ENCODE peak calls at places on chromosomes 5 and 9, in eight cellular contexts. One of them, this sample, is unnamed.

GRCh38 chr5:77563475-77563874 is 71.4 kb upstream of the WDR41 start:
- DNase-seq in ovary: no peak
- DNase-seq in right lobe of liver: no peak
- DNase-seq in mammary epithelial cell: no peak
- DNase-seq in PC-9: no peak
- DNase-seq in cardiac muscle cell: peak; percentile 4
- DNase-seq in adrenal gland: no peak
- DNase-seq in SJSA1: no peak
- DNase-seq in this sample: no peak

GRCh38 chr9:22228542-22228941 is 218.1 kb upstream of the DMRTA1 start:
- DNase-seq in right lobe of liver: no peak
- DNase-seq in SJSA1: no peak
- DNase-seq in mammary epithelial cell: no peak
- DNase-seq in adrenal gland: no peak
- DNase-seq in ovary: no peak
- DNase-seq in PC-9: no peak
- DNase-seq in cardiac muscle cell: peak; percentile 35
- DNase-seq in this sample: no peak

GRCh38 chr5:172173771-172174170 is 14.3 kb downstream of the STK10 start:
- DNase-seq in right lobe of liver: no peak
- DNase-seq in cardiac muscle cell: peak; percentile 67
- DNase-seq in SJSA1: peak; percentile 85
- DNase-seq in mammary epithelial cell: peak; percentile 89
- DNase-seq in ovary: no peak
- DNase-seq in PC-9: no peak
- DNase-seq in adrenal gland: no peak
- DNase-seq in this sample: peak; percentile 87

GRCh38 chr5:89071941-89072331 is 189.0 kb upstream of the MEF2C start:
- DNase-seq in adrenal gland: no peak
- DNase-seq in mammary epithelial cell: no peak
- DNase-seq in cardiac muscle cell: no peak
- DNase-seq in right lobe of liver: no peak
- DNase-seq in PC-9: no peak
- DNase-seq in ovary: no peak
- DNase-seq in SJSA1: no peak
- DNase-seq in this sample: no peak

GRCh38 chr5:181215997-181216982 is 6.8 kb upstream of the TRIM41 start:
- DNase-seq in mammary epithelial cell: peak; percentile 48
- DNase-seq in ovary: no peak
- DNase-seq in adrenal gland: no peak
- DNase-seq in right lobe of liver: no peak
- DNase-seq in PC-9: peak; percentile 70
- DNase-seq in cardiac muscle cell: no peak
- DNase-seq in SJSA1: peak; percentile 65
- DNase-seq in this sample: no peak

GRCh38 chr5:169029661-169030274 is 271.2 kb downstream of the SLIT3 start:
- DNase-seq in mammary epithelial cell: no peak
- DNase-seq in right lobe of liver: no peak
- DNase-seq in adrenal gland: no peak
- DNase-seq in cardiac muscle cell: no peak
- DNase-seq in ovary: no peak
- DNase-seq in SJSA1: peak; percentile 54
- DNase-seq in PC-9: no peak
- DNase-seq in this sample: no peak

GRCh38 chr5:14223372-14223771 is 80.2 kb downstream of the TRIO start:
- DNase-seq in SJSA1: no peak
- DNase-seq in right lobe of liver: no peak
- DNase-seq in mammary epithelial cell: no peak
- DNase-seq in PC-9: no peak
- DNase-seq in cardiac muscle cell: no peak
- DNase-seq in adrenal gland: no peak
- DNase-seq in ovary: no peak
- DNase-seq in this sample: no peak

GRCh38 chr9:18109670-18110069 is 364.3 kb upstream of the ADAMTSL1 start:
- DNase-seq in ovary: no peak
- DNase-seq in cardiac muscle cell: no peak
- DNase-seq in right lobe of liver: no peak
- DNase-seq in adrenal gland: no peak
- DNase-seq in SJSA1: no peak
- DNase-seq in mammary epithelial cell: no peak
- DNase-seq in PC-9: no peak
- DNase-seq in this sample: no peak

GRCh38 chr9:68705636-68706578 is 867 bp downstream of the PIP5K1B start:
- DNase-seq in mammary epithelial cell: peak; percentile 1
- DNase-seq in cardiac muscle cell: peak; percentile 12
- DNase-seq in right lobe of liver: peak; percentile 57
- DNase-seq in adrenal gland: peak; percentile 57
- DNase-seq in SJSA1: no peak
- DNase-seq in ovary: no peak
- DNase-seq in PC-9: no peak
- DNase-seq in this sample: peak; percentile 81

GRCh38 chr5:175464414-175465233 is 13.7 kb upstream of the SFXN1 start:
- DNase-seq in PC-9: no peak
- DNase-seq in cardiac muscle cell: peak; percentile 41
- DNase-seq in mammary epithelial cell: peak; percentile 40
- DNase-seq in right lobe of liver: no peak
- DNase-seq in adrenal gland: peak; percentile 48
- DNase-seq in ovary: no peak
- DNase-seq in SJSA1: peak; percentile 59
- DNase-seq in this sample: no peak

GRCh38 chr9:18317896-18318295 is 156.1 kb upstream of the ADAMTSL1 start:
- DNase-seq in adrenal gland: no peak
- DNase-seq in SJSA1: no peak
- DNase-seq in cardiac muscle cell: peak; percentile 18
- DNase-seq in mammary epithelial cell: peak; percentile 32
- DNase-seq in PC-9: no peak
- DNase-seq in ovary: no peak
- DNase-seq in right lobe of liver: no peak
- DNase-seq in this sample: no peak

GRCh38 chr5:171201285-171201684 is 107.8 kb upstream of the TLX3 start:
- DNase-seq in right lobe of liver: no peak
- DNase-seq in cardiac muscle cell: no peak
- DNase-seq in SJSA1: no peak
- DNase-seq in PC-9: no peak
- DNase-seq in mammary epithelial cell: no peak
- DNase-seq in adrenal gland: no peak
- DNase-seq in ovary: no peak
- DNase-seq in this sample: no peak

GRCh38 chr5:134070979-134071849 is 43.3 kb upstream of the TCF7 start:
- DNase-seq in SJSA1: no peak
- DNase-seq in adrenal gland: no peak
- DNase-seq in mammary epithelial cell: no peak
- DNase-seq in right lobe of liver: no peak
- DNase-seq in PC-9: no peak
- DNase-seq in cardiac muscle cell: peak; percentile 24
- DNase-seq in ovary: no peak
- DNase-seq in this sample: peak; percentile 80

GRCh38 chr9:97831843-97832636 is 21.0 kb upstream of the FOXE1 start:
- DNase-seq in right lobe of liver: no peak
- DNase-seq in ovary: no peak
- DNase-seq in cardiac muscle cell: no peak
- DNase-seq in mammary epithelial cell: no peak
- DNase-seq in SJSA1: no peak
- DNase-seq in adrenal gland: no peak
- DNase-seq in PC-9: no peak
- DNase-seq in this sample: no peak

DNA sequence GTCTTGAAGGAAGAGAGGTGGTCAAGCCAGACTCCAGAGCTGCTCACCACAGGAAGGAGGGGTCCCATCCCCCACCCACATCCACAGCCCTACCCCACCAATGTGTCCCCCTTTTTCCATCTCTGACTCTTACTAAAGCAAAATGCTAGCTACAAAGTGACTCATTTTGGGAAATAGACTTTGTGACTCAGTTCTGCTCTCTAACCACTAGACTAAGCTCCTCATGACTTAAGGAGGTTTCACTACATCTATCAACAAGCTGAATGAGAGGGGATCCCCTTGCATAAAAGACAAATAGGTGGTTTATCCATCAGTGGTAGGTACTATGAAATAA is 35.1 kb upstream of the ADRB2 start:
- DNase-seq in PC-9: no peak
- DNase-seq in right lobe of liver: no peak
- DNase-seq in adrenal gland: no peak
- DNase-seq in cardiac muscle cell: no peak
- DNase-seq in SJSA1: no peak
- DNase-seq in mammary epithelial cell: peak; percentile 96
- DNase-seq in ovary: no peak
- DNase-seq in this sample: no peak
- H3K27ac ChIP-seq in PC-9: no peak overlapping the region
- H3K27ac ChIP-seq in right lobe of liver: no peak overlapping the region
- H3K27ac ChIP-seq in adrenal gland: no peak overlapping the region
- H3K27ac ChIP-seq in cardiac muscle cell: no peak overlapping the region
- H3K27ac ChIP-seq in SJSA1: no peak overlapping the region
- H3K27ac ChIP-seq in mammary epithelial cell: peak overlapping the region; percentile 99
- H3K27ac ChIP-seq in ovary: no peak overlapping the region
- H3K27ac ChIP-seq in this sample: no peak overlapping the region

GRCh38 chr9:3508531-3509374 is 17.0 kb downstream of the RFX3 start:
- DNase-seq in adrenal gland: no peak
- DNase-seq in SJSA1: no peak
- DNase-seq in PC-9: no peak
- DNase-seq in right lobe of liver: no peak
- DNase-seq in ovary: no peak
- DNase-seq in cardiac muscle cell: no peak
- DNase-seq in mammary epithelial cell: peak; percentile 47
- DNase-seq in this sample: no peak

GRCh38 chr9:3511537-3511936 is 14.3 kb downstream of the RFX3 start:
- DNase-seq in PC-9: no peak
- DNase-seq in ovary: no peak
- DNase-seq in mammary epithelial cell: no peak
- DNase-seq in adrenal gland: no peak
- DNase-seq in right lobe of liver: no peak
- DNase-seq in SJSA1: peak; percentile 0
- DNase-seq in cardiac muscle cell: no peak
- DNase-seq in this sample: no peak

GRCh38 chr9:3508078-3508431 is 17.7 kb downstream of the RFX3 start:
- DNase-seq in SJSA1: no peak
- DNase-seq in adrenal gland: no peak
- DNase-seq in PC-9: no peak
- DNase-seq in right lobe of liver: no peak
- DNase-seq in mammary epithelial cell: no peak
- DNase-seq in ovary: no peak
- DNase-seq in cardiac muscle cell: no peak
- DNase-seq in this sample: no peak

GRCh38 chr9:3510796-3511195 is 15.0 kb downstream of the RFX3 start:
- DNase-seq in SJSA1: no peak
- DNase-seq in cardiac muscle cell: no peak
- DNase-seq in ovary: no peak
- DNase-seq in adrenal gland: no peak
- DNase-seq in PC-9: no peak
- DNase-seq in right lobe of liver: no peak
- DNase-seq in mammary epithelial cell: no peak
- DNase-seq in this sample: no peak

GRCh38 chr9:3509926-3510325 is 15.9 kb downstream of the RFX3 start:
- DNase-seq in PC-9: no peak
- DNase-seq in ovary: no peak
- DNase-seq in SJSA1: no peak
- DNase-seq in right lobe of liver: no peak
- DNase-seq in mammary epithelial cell: no peak
- DNase-seq in cardiac muscle cell: no peak
- DNase-seq in adrenal gland: no peak
- DNase-seq in this sample: no peak
- H3K4me1 ChIP-seq in PC-9: no peaks in the 10 kb centered on the region
- H3K4me1 ChIP-seq in ovary: no peaks in the 10 kb centered on the region
- H3K4me1 ChIP-seq in SJSA1: peaks cover 6% of the 10 kb centered on the region
- H3K4me1 ChIP-seq in right lobe of liver: no peaks in the 10 kb centered on the region
- H3K4me1 ChIP-seq in mammary epithelial cell: no peaks in the 10 kb centered on the region
- H3K4me1 ChIP-seq in cardiac muscle cell: peaks cover 13% of the 10 kb centered on the region
- H3K4me1 ChIP-seq in adrenal gland: peaks cover 32% of the 10 kb centered on the region
- H3K4me1 ChIP-seq in this sample: peaks cover 47% of the 10 kb centered on the region

GRCh38 chr5:139473105-139473504 is 2.3 kb downstream of the SMIM33 start:
- DNase-seq in SJSA1: no peak
- DNase-seq in adrenal gland: no peak
- DNase-seq in cardiac muscle cell: peak; percentile 37
- DNase-seq in mammary epithelial cell: no peak
- DNase-seq in PC-9: no peak
- DNase-seq in ovary: no peak
- DNase-seq in right lobe of liver: no peak
- DNase-seq in this sample: no peak
- H3K27ac ChIP-seq in SJSA1: no peak overlapping the region
- H3K27ac ChIP-seq in adrenal gland: peak overlapping the region; percentile 1
- H3K27ac ChIP-seq in cardiac muscle cell: peak overlapping the region; percentile 66
- H3K27ac ChIP-seq in mammary epithelial cell: no peak overlapping the region
- H3K27ac ChIP-seq in PC-9: no peak overlapping the region
- H3K27ac ChIP-seq in ovary: no peak overlapping the region
- H3K27ac ChIP-seq in right lobe of liver: peak overlapping the region; percentile 29
- H3K27ac ChIP-seq in this sample: peak overlapping the region; percentile 56

GRCh38 chr9:136311433-136312375 is 7.8 kb upstream of the CCDC187 start:
- DNase-seq in right lobe of liver: no peak
- DNase-seq in SJSA1: no peak
- DNase-seq in ovary: no peak
- DNase-seq in adrenal gland: no peak
- DNase-seq in mammary epithelial cell: no peak
- DNase-seq in cardiac muscle cell: no peak
- DNase-seq in PC-9: peak; percentile 66
- DNase-seq in this sample: no peak

GRCh38 chr9:136309806-136310220 is 5.9 kb upstream of the CCDC187 start:
- DNase-seq in SJSA1: no peak
- DNase-seq in PC-9: no peak
- DNase-seq in ovary: no peak
- DNase-seq in right lobe of liver: no peak
- DNase-seq in mammary epithelial cell: no peak
- DNase-seq in cardiac muscle cell: no peak
- DNase-seq in adrenal gland: no peak
- DNase-seq in this sample: no peak

GRCh38 chr9:136311037-136311432 is 7.1 kb upstream of the CCDC187 start:
- DNase-seq in mammary epithelial cell: no peak
- DNase-seq in ovary: no peak
- DNase-seq in SJSA1: no peak
- DNase-seq in PC-9: no peak
- DNase-seq in right lobe of liver: no peak
- DNase-seq in cardiac muscle cell: no peak
- DNase-seq in adrenal gland: no peak
- DNase-seq in this sample: peak; percentile 41

GRCh38 chr9:136309101-136309801 is 5.4 kb upstream of the CCDC187 start:
- DNase-seq in cardiac muscle cell: no peak
- DNase-seq in PC-9: no peak
- DNase-seq in ovary: no peak
- DNase-seq in mammary epithelial cell: no peak
- DNase-seq in adrenal gland: no peak
- DNase-seq in right lobe of liver: no peak
- DNase-seq in SJSA1: no peak
- DNase-seq in this sample: no peak

DNA sequence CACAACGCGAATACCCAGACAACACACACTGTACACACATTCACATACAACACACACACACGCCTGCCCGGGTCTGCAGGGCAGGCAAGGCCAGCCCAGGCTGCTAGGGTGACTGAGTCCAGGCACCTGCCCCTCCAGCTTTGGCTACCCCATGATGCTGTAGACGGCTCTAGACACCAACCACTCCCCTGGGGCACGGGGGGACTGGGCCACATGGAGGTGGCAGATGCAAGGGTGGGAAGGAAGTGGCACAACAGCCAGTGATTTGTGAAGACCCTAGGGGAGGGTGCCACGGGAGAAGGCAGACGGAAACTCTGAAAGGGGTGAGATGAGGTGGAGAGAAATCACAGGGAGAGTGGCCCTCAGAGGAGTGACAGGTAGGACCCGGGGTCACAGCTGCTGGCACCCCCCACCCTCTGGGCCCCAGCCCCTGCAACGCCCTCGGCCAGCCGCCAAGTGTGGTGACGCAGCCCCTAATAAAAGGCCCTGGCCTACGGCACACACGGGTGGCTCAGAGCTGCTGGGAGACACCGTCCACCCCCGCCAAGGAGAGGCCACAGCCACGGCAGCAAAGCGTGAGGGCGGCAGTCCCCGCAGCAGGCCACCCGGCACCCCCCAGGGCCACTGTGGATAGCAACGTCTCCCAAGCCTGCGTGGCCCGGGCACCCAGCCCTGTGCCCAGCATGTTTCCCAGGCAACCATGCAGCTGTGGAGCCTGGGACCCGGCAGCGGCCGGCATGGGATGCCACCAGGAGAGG is 6.6 kb upstream of the CCDC187 start:
- DNase-seq in SJSA1: no peak
- DNase-seq in adrenal gland: no peak
- DNase-seq in ovary: no peak
- DNase-seq in PC-9: no peak
- DNase-seq in mammary epithelial cell: no peak
- DNase-seq in right lobe of liver: no peak
- DNase-seq in cardiac muscle cell: no peak
- DNase-seq in this sample: peak; percentile 68
- H3K4me1 ChIP-seq in SJSA1: no peaks in the 10 kb centered on the region
- H3K4me1 ChIP-seq in adrenal gland: no peaks in the 10 kb centered on the region
- H3K4me1 ChIP-seq in ovary: no peaks in the 10 kb centered on the region
- H3K4me1 ChIP-seq in PC-9: peaks cover 10% of the 10 kb centered on the region
- H3K4me1 ChIP-seq in mammary epithelial cell: peaks cover 8% of the 10 kb centered on the region
- H3K4me1 ChIP-seq in right lobe of liver: no peaks in the 10 kb centered on the region
- H3K4me1 ChIP-seq in cardiac muscle cell: no peaks in the 10 kb centered on the region
- H3K4me1 ChIP-seq in this sample: no peaks in the 10 kb centered on the region